ENCODE peak calls at places on chromosomes 6 and 20, in eight cellular contexts. B, V, H, Z, J, L, S and N are unnamed samples.

GRCh38 chr6:56772737-56773184 is 130.1 kb upstream of the DST start:
- DNase-seq in B (peak; percentile 21), V (peak; percentile 49), H (no peak), Z (no peak), J (no peak), L (peak; percentile 93), S (peak; percentile 89), N (peak; percentile 86)

GRCh38 chr6:75244063-75244575 is 518 bp upstream of the COX7A2 start:
- DNase-seq in B (no peak), V (no peak), H (no peak), Z (no peak), J (no peak), L (peak; percentile 12), S (no peak), N (no peak)

GRCh38 chr6:160755168-160755567 is 53.1 kb downstream of the PLG start:
- DNase-seq in B (no peak), V (no peak), H (no peak), Z (no peak), J (no peak), L (no peak), S (no peak), N (no peak)

GRCh38 chr6:112289039-112289566 is 34.7 kb upstream of the LAMA4 start:
- DNase-seq in B (peak; percentile 33), V (no peak), H (no peak), Z (no peak), J (no peak), L (peak; percentile 96), S (peak; percentile 90), N (peak; percentile 89)

GRCh38 chr20:9172908-9173307 is 104.0 kb downstream of the PLCB4 start:
- DNase-seq in B (no peak), V (no peak), H (no peak), Z (no peak), J (no peak), L (no peak), S (peak; percentile 44), N (peak; percentile 35)

GRCh38 chr6:47358440-47359225 is 48.9 kb upstream of the TNFRSF21 start:
- DNase-seq in B (no peak), V (no peak), H (no peak), Z (no peak), J (no peak), L (no peak), S (no peak), N (no peak)

GRCh38 chr6:17484201-17484606 is 90.8 kb downstream of the CAP2 start:
- DNase-seq in B (no peak), V (no peak), H (no peak), Z (no peak), J (no peak), L (no peak), S (no peak), N (no peak)

GRCh38 chr6:141347075-141347474 is 785.6 kb upstream of the GJE1 start:
- DNase-seq in B (no peak), V (no peak), H (no peak), Z (no peak), J (no peak), L (no peak), S (no peak), N (no peak)

GRCh38 chr20:1902188-1902587 is 7.0 kb downstream of the SIRPA start:
- DNase-seq in B (no peak), V (no peak), H (no peak), Z (no peak), J (no peak), L (no peak), S (no peak), N (no peak)

GRCh38 chr6:106511274-106512047 is 117.8 kb downstream of the RTN4IP1 start:
- DNase-seq in B (peak; percentile 63), V (peak; percentile 58), H (no peak), Z (peak; percentile 26), J (no peak), L (no peak), S (peak; percentile 63), N (peak; percentile 45)

GRCh38 chr20:36572701-36573102 is 695 bp upstream of the TGIF2 start:
- DNase-seq in B (peak; percentile 64), V (peak; percentile 51), H (peak; percentile 43), Z (peak; percentile 39), J (no peak), L (peak; percentile 51), S (peak; percentile 46), N (peak; percentile 24)

GRCh38 chr6:152271681-152272464 is 365.3 kb downstream of the SYNE1 start:
- DNase-seq in B (no peak), V (no peak), H (no peak), Z (no peak), J (no peak), L (peak; percentile 34), S (peak; percentile 92), N (peak; percentile 92)

DNA sequence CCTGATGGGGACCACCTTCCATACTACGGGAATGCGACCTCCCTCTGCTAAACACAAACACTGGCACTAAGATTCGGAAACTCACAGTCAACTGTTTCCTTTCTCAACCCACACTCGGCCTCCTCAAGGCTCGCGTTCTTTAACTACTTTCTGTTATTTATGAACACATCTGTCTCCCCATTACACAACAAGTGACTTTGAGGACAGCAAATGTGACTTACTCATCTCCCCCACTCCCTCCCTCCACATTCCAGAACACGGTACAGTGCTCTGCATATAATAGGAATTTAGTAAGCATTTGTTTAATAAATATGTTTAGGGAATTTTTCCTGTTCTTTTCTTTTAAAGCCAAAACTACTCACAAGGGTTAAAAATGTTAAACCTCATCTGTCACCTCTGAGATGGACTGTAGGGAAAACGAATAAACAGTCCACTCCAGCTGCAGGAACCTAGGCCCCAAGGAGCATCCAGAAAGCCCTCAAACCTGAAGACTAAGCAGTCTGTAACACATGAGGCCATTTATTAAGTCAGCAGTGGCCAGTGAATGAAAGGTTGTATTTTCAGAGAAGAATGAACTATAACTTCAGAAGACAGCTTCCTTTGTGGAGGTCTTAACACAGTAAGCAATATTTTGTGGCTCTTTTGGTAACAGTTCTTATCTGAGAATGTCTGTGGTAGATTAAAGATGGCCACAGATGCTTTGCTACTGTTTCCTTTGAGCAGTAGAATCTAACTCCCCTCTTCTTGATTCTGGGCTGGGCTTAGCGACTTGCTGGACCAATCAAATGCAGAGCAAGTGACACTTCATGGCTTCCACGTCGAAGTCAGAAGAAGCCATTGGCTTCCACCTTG is 209.7 kb upstream of the DTNBP1 start:
- DNase-seq in B (no peak), V (no peak), H (no peak), Z (no peak), J (no peak), L (no peak), S (peak; percentile 38), N (peak; percentile 23)
- H3K9ac ChIP-seq in B (no peak overlapping the region), V (no peak overlapping the region), H (no peak overlapping the region), Z (no peak overlapping the region), J (no peak overlapping the region), L (no peak overlapping the region), S (no peak overlapping the region), N (no peak overlapping the region)

GRCh38 chr20:18974660-18975059 is 161.1 kb downstream of the SCP2D1 start:
- DNase-seq in B (no peak), V (no peak), H (no peak), Z (no peak), J (no peak), L (no peak), S (no peak), N (no peak)
- H3K4me2 ChIP-seq in B (no peak overlapping the region), V (no peak overlapping the region), H (no peak overlapping the region), Z (no peak overlapping the region), J (no peak overlapping the region), L (no peak overlapping the region), S (no peak overlapping the region), N (no peak overlapping the region)

GRCh38 chr6:149938571-149939462 is 3.0 kb upstream of the ULBP2 start:
- DNase-seq in B (no peak), V (no peak), H (no peak), Z (no peak), J (no peak), L (no peak), S (peak; percentile 9), N (no peak)
- H3K27me3 ChIP-seq in B (peaks cover 100% of the 10 kb centered on the region), V (peaks cover 82% of the 10 kb centered on the region), H (peaks cover 14% of the 10 kb centered on the region), Z (peaks cover 84% of the 10 kb centered on the region), J (peaks cover 87% of the 10 kb centered on the region), L (peaks cover 48% of the 10 kb centered on the region), S (peaks cover 28% of the 10 kb centered on the region), N (peaks cover 64% of the 10 kb centered on the region)

GRCh38 chr20:19588731-19589130 is 169.3 kb upstream of the RIN2 start:
- DNase-seq in B (no peak), V (no peak), H (no peak), Z (no peak), J (no peak), L (no peak), S (no peak), N (no peak)
- H3K9ac ChIP-seq in B (no peak overlapping the region), V (no peak overlapping the region), H (no peak overlapping the region), Z (no peak overlapping the region), J (no peak overlapping the region), L (no peak overlapping the region), S (no peak overlapping the region), N (no peak overlapping the region)

GRCh38 chr20:60341062-60341461 is 382.8 kb downstream of the CDH26 start:
- DNase-seq in B (no peak), V (no peak), H (no peak), Z (no peak), J (no peak), L (no peak), S (no peak), N (no peak)
- H3K4me2 ChIP-seq in B (no peak overlapping the region), V (no peak overlapping the region), H (no peak overlapping the region), Z (no peak overlapping the region), J (no peak overlapping the region), L (no peak overlapping the region), S (no peak overlapping the region), N (no peak overlapping the region)

DNA sequence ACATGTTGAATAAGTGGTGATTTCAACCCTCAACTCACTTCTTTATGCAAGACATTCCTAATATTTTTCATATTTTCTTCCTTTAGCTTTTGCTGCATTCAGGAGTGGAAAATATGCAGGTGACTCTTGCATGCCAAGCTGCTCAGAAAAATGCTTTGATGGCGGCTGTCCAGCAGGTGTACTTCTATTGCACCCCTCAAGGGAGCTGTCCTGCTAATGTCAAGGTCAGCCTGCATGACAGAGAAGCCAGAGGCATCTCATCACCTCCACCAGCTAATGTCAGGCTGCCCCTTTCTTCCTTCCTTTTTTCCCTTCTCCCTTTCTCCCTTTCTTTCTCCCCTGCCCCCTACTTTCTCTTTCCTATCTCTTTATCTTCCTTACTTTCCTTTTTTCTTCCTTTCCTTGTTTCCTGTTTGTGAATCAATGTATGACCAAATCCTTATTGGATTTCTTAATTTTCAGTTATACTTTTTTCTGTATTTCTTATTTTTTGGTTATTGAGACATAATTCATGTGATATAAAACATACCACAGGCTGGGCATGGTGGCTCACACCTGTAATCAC is 112.2 kb downstream of the CD164 start:
- DNase-seq in B (no peak), V (no peak), H (no peak), Z (no peak), J (no peak), L (no peak), S (no peak), N (no peak)
- H3K27me3 ChIP-seq in B (no peaks in the 10 kb centered on the region), V (no peaks in the 10 kb centered on the region), H (no peaks in the 10 kb centered on the region), Z (no peaks in the 10 kb centered on the region), J (no peaks in the 10 kb centered on the region), L (peaks cover 4% of the 10 kb centered on the region), S (no peaks in the 10 kb centered on the region), N (no peaks in the 10 kb centered on the region)

GRCh38 chr6:2576499-2576898 is 174.2 kb downstream of the MYLK4 start:
- DNase-seq in B (no peak), V (no peak), H (no peak), Z (no peak), J (no peak), L (no peak), S (no peak), N (no peak)
- H3K9ac ChIP-seq in B (no peak overlapping the region), V (no peak overlapping the region), H (no peak overlapping the region), Z (no peak overlapping the region), J (no peak overlapping the region), L (no peak overlapping the region), S (no peak overlapping the region), N (no peak overlapping the region)